ENCODE peak calls at places on chromosomes 13 and 19, in nine cellular contexts. One of them, this sample, is unnamed.

GRCh38 chr19:11736696-11737095 is 2.0 kb downstream of the ZNF823 start:
- DNase-seq in NCI-H1092 treated with DMSO at 0.1 percent for 48 hours: no peak
- DNase-seq in cardiac fibroblast: peak; percentile 86
- DNase-seq in COR-L47: no peak
- DNase-seq in effector memory CD4-positive, alpha-beta T cell: no peak
- DNase-seq in RPMI7951: peak; percentile 89
- DNase-seq in stimulated activated CD8-positive, alpha-beta memory T cell treated with anti-CD3 and anti-CD28 coated beads, Interleukin-7, amount 100 ng/mL, for 1 hour: no peak
- DNase-seq in HS-27A: no peak
- DNase-seq in activated CD4-positive, CD25-positive, alpha-beta regulatory T cell treated with anti-CD3 and anti-CD28 coated beads, Interleukin-2, amount 50 U/mL, for 16 hours: no peak
- DNase-seq in this sample: peak; percentile 48

GRCh38 chr13:23820530-23820929 is 68.7 kb downstream of the MIPEP start:
- DNase-seq in effector memory CD4-positive, alpha-beta T cell: no peak
- DNase-seq in COR-L47: no peak
- DNase-seq in NCI-H1092 treated with DMSO at 0.1 percent for 48 hours: no peak
- DNase-seq in stimulated activated CD8-positive, alpha-beta memory T cell treated with anti-CD3 and anti-CD28 coated beads, Interleukin-7, amount 100 ng/mL, for 1 hour: no peak
- DNase-seq in HS-27A: no peak
- DNase-seq in activated CD4-positive, CD25-positive, alpha-beta regulatory T cell treated with anti-CD3 and anti-CD28 coated beads, Interleukin-2, amount 50 U/mL, for 16 hours: no peak
- DNase-seq in RPMI7951: no peak
- DNase-seq in cardiac fibroblast: no peak
- DNase-seq in this sample: no peak

GRCh38 chr19:54188224-54188871 is 1.0 kb downstream of the MBOAT7 start:
- DNase-seq in stimulated activated CD8-positive, alpha-beta memory T cell treated with anti-CD3 and anti-CD28 coated beads, Interleukin-7, amount 100 ng/mL, for 1 hour: peak; percentile 46
- DNase-seq in RPMI7951: peak; percentile 91
- DNase-seq in effector memory CD4-positive, alpha-beta T cell: peak; percentile 59
- DNase-seq in activated CD4-positive, CD25-positive, alpha-beta regulatory T cell treated with anti-CD3 and anti-CD28 coated beads, Interleukin-2, amount 50 U/mL, for 16 hours: no peak
- DNase-seq in HS-27A: no peak
- DNase-seq in NCI-H1092 treated with DMSO at 0.1 percent for 48 hours: no peak
- DNase-seq in cardiac fibroblast: peak; percentile 47
- DNase-seq in COR-L47: no peak
- DNase-seq in this sample: peak; percentile 49

GRCh38 chr13:35690546-35690945 is 214.1 kb upstream of the MAB21L1 start:
- DNase-seq in HS-27A: no peak
- DNase-seq in stimulated activated CD8-positive, alpha-beta memory T cell treated with anti-CD3 and anti-CD28 coated beads, Interleukin-7, amount 100 ng/mL, for 1 hour: no peak
- DNase-seq in effector memory CD4-positive, alpha-beta T cell: no peak
- DNase-seq in COR-L47: no peak
- DNase-seq in cardiac fibroblast: peak; percentile 32
- DNase-seq in RPMI7951: peak; percentile 9
- DNase-seq in NCI-H1092 treated with DMSO at 0.1 percent for 48 hours: no peak
- DNase-seq in activated CD4-positive, CD25-positive, alpha-beta regulatory T cell treated with anti-CD3 and anti-CD28 coated beads, Interleukin-2, amount 50 U/mL, for 16 hours: no peak
- DNase-seq in this sample: no peak

GRCh38 chr13:44759222-44759721 is 183.1 kb upstream of the TSC22D1 start:
- DNase-seq in effector memory CD4-positive, alpha-beta T cell: no peak
- DNase-seq in NCI-H1092 treated with DMSO at 0.1 percent for 48 hours: peak; percentile 86
- DNase-seq in COR-L47: peak; percentile 57
- DNase-seq in cardiac fibroblast: no peak
- DNase-seq in RPMI7951: no peak
- DNase-seq in stimulated activated CD8-positive, alpha-beta memory T cell treated with anti-CD3 and anti-CD28 coated beads, Interleukin-7, amount 100 ng/mL, for 1 hour: no peak
- DNase-seq in activated CD4-positive, CD25-positive, alpha-beta regulatory T cell treated with anti-CD3 and anti-CD28 coated beads, Interleukin-2, amount 50 U/mL, for 16 hours: no peak
- DNase-seq in HS-27A: no peak
- DNase-seq in this sample: no peak

GRCh38 chr19:54035215-54036178 is 28.2 kb downstream of the VSTM1 start:
- DNase-seq in HS-27A: peak; percentile 82
- DNase-seq in stimulated activated CD8-positive, alpha-beta memory T cell treated with anti-CD3 and anti-CD28 coated beads, Interleukin-7, amount 100 ng/mL, for 1 hour: no peak
- DNase-seq in effector memory CD4-positive, alpha-beta T cell: no peak
- DNase-seq in NCI-H1092 treated with DMSO at 0.1 percent for 48 hours: no peak
- DNase-seq in RPMI7951: peak; percentile 92
- DNase-seq in cardiac fibroblast: peak; percentile 95
- DNase-seq in activated CD4-positive, CD25-positive, alpha-beta regulatory T cell treated with anti-CD3 and anti-CD28 coated beads, Interleukin-2, amount 50 U/mL, for 16 hours: no peak
- DNase-seq in COR-L47: no peak
- DNase-seq in this sample: no peak

GRCh38 chr13:111325941-111326620 is 5.6 kb downstream of the TEX29 start:
- DNase-seq in NCI-H1092 treated with DMSO at 0.1 percent for 48 hours: no peak
- DNase-seq in activated CD4-positive, CD25-positive, alpha-beta regulatory T cell treated with anti-CD3 and anti-CD28 coated beads, Interleukin-2, amount 50 U/mL, for 16 hours: no peak
- DNase-seq in COR-L47: no peak
- DNase-seq in effector memory CD4-positive, alpha-beta T cell: no peak
- DNase-seq in HS-27A: no peak
- DNase-seq in cardiac fibroblast: no peak
- DNase-seq in stimulated activated CD8-positive, alpha-beta memory T cell treated with anti-CD3 and anti-CD28 coated beads, Interleukin-7, amount 100 ng/mL, for 1 hour: no peak
- DNase-seq in RPMI7951: no peak
- DNase-seq in this sample: no peak

GRCh38 chr13:94494021-94494420 is 14.5 kb upstream of the DCT start:
- DNase-seq in effector memory CD4-positive, alpha-beta T cell: no peak
- DNase-seq in COR-L47: peak; percentile 29
- DNase-seq in cardiac fibroblast: no peak
- DNase-seq in activated CD4-positive, CD25-positive, alpha-beta regulatory T cell treated with anti-CD3 and anti-CD28 coated beads, Interleukin-2, amount 50 U/mL, for 16 hours: no peak
- DNase-seq in HS-27A: no peak
- DNase-seq in stimulated activated CD8-positive, alpha-beta memory T cell treated with anti-CD3 and anti-CD28 coated beads, Interleukin-7, amount 100 ng/mL, for 1 hour: no peak
- DNase-seq in NCI-H1092 treated with DMSO at 0.1 percent for 48 hours: peak; percentile 61
- DNase-seq in RPMI7951: no peak
- DNase-seq in this sample: peak; percentile 26

GRCh38 chr19:38656171-38656981 is 8.9 kb downstream of the ACTN4 start:
- DNase-seq in activated CD4-positive, CD25-positive, alpha-beta regulatory T cell treated with anti-CD3 and anti-CD28 coated beads, Interleukin-2, amount 50 U/mL, for 16 hours: no peak
- DNase-seq in stimulated activated CD8-positive, alpha-beta memory T cell treated with anti-CD3 and anti-CD28 coated beads, Interleukin-7, amount 100 ng/mL, for 1 hour: no peak
- DNase-seq in HS-27A: no peak
- DNase-seq in COR-L47: no peak
- DNase-seq in NCI-H1092 treated with DMSO at 0.1 percent for 48 hours: no peak
- DNase-seq in RPMI7951: peak; percentile 60
- DNase-seq in cardiac fibroblast: peak; percentile 92
- DNase-seq in effector memory CD4-positive, alpha-beta T cell: peak; percentile 51
- DNase-seq in this sample: no peak